ENCODE peak calls at places on chromosomes 16 and 17, in five cellular contexts. P is EL; Z is stimulated activated naive CD8-positive, alpha-beta T cell treated with anti-CD3 and anti-CD28 coated beads, Interleukin-15, Interleukin-2, amounts not matched to agents 100 U/mL and 50 U/mL, for 24 hours; N is LHCN-M2; Q is AG08396. K is an unnamed sample.

GRCh38 chr17:45146166-45146565 is 2.1 kb upstream of the HEXIM1 start:
- DNase-seq in Z (no peak), Q (no peak), P (no peak), N (no peak), K (no peak)

GRCh38 chr16:67987460-67988160 is 7.3 kb upstream of the DPEP3 start:
- DNase-seq in N (no peak), Q (no peak), P (peak; percentile 66), Z (no peak), K (peak; percentile 70)

GRCh38 chr17:44348234-44348987 is 3.3 kb downstream of the GRN start:
- DNase-seq in Z (peak; percentile 34), P (peak; percentile 66), N (peak; percentile 66), Q (peak; percentile 73), K (peak; percentile 67)

GRCh38 chr16:90031186-90031930 is 12.1 kb upstream of the DBNDD1 start:
- DNase-seq in N (no peak), Q (no peak), P (peak; percentile 37), Z (no peak), K (no peak)

GRCh38 chr16:11327277-11328171 is 17.7 kb upstream of the RMI2 start:
- DNase-seq in N (no peak), Q (no peak), P (no peak), Z (no peak), K (no peak)

GRCh38 chr17:67819722-67820121 is 5.6 kb upstream of the BPTF start:
- DNase-seq in Z (no peak), Q (no peak), N (no peak), P (no peak), K (no peak)

GRCh38 chr17:34581446-34582184 is 2.2 kb downstream of the TMEM132E start:
- DNase-seq in N (no peak), Z (no peak), Q (no peak), P (no peak), K (no peak)

GRCh38 chr16:72240949-72241348 is 69.0 kb upstream of the PMFBP1 start:
- DNase-seq in Z (no peak), N (no peak), Q (no peak), P (no peak), K (no peak)

GRCh38 chr16:471353-472198 is 46.1 kb downstream of the RAB11FIP3 start:
- DNase-seq in P (peak; percentile 12), Z (no peak), Q (peak; percentile 81), N (peak; percentile 78), K (peak; percentile 92)

GRCh38 chr17:39158623-39159022 is 7.2 kb upstream of the PLXDC1 start:
- DNase-seq in N (no peak), Q (no peak), Z (no peak), P (no peak), K (no peak)

GRCh38 chr17:45429338-45430005 is 3.2 kb downstream of the ARHGAP27 start:
- DNase-seq in Q (no peak), N (no peak), Z (no peak), P (no peak), K (no peak)

GRCh38 chr16:69393898-69394849 is 8.4 kb upstream of the TERF2 start:
- DNase-seq in N (no peak), P (no peak), Q (no peak), Z (no peak), K (no peak)

GRCh38 chr16:77975942-77976341 is 46.4 kb upstream of the CLEC3A start:
- DNase-seq in Q (no peak), N (no peak), Z (no peak), P (no peak), K (no peak)

GRCh38 chr16:29645699-29646187 is 17.3 kb upstream of the SPN start:
- DNase-seq in Z (no peak), P (peak; percentile 19), N (peak; percentile 46), Q (no peak), K (peak; percentile 17)

GRCh38 chr17:1518410-1518809 is 2.0 kb upstream of the INPP5K start:
- DNase-seq in Z (no peak), Q (no peak), P (no peak), N (peak; percentile 73), K (peak; percentile 90)

GRCh38 chr17:78144736-78145641 is 1.2 kb upstream of the C17orf99 start:
- DNase-seq in P (no peak), Q (no peak), Z (no peak), N (no peak), K (no peak)

GRCh38 chr17:12231027-12231682 is 210.5 kb downstream of the MAP2K4 start:
- DNase-seq in P (peak; percentile 33), N (no peak), Q (peak; percentile 70), Z (no peak), K (no peak)

GRCh38 chr16:7366041-7366440 is 33.4 kb downstream of the RBFOX1 start:
- DNase-seq in Z (no peak), P (no peak), N (no peak), Q (no peak), K (no peak)

GRCh38 chr17:42913527-42913926 is 12.9 kb downstream of the G6PC1 start:
- DNase-seq in N (no peak), P (no peak), Q (peak; percentile 14), Z (no peak), K (peak; percentile 6)

GRCh38 chr16:14564881-14565687 is 65.0 kb downstream of the PARN start:
- DNase-seq in P (peak; percentile 4), N (peak; percentile 28), Q (no peak), Z (no peak), K (peak; percentile 9)

GRCh38 chr17:78925662-78926555 is 722 bp upstream of the TIMP2 start:
- DNase-seq in P (peak; percentile 92), Q (peak; percentile 90), N (peak; percentile 52), Z (no peak), K (peak; percentile 41)

GRCh38 chr17:48262982-48263586 is 155.5 kb downstream of the SNX11 start:
- DNase-seq in Q (no peak), N (peak; percentile 37), P (no peak), Z (no peak), K (no peak)

GRCh38 chr16:67431805-67432476 is 1.0 kb downstream of the HSD11B2 start:
- DNase-seq in Z (no peak), N (no peak), P (no peak), Q (peak; percentile 14), K (peak; percentile 74)

GRCh38 chr17:45149669-45150603 is 1.7 kb downstream of the HEXIM1 start:
- DNase-seq in N (peak; percentile 51), P (peak; percentile 59), Q (no peak), Z (peak; percentile 55), K (peak; percentile 63)

GRCh38 chr17:75826561-75827290 is 17.5 kb downstream of the UNC13D start:
- DNase-seq in P (no peak), N (no peak), Z (no peak), Q (no peak), K (no peak)

GRCh38 chr17:32461853-32462617 is 17.7 kb downstream of the PSMD11 start:
- DNase-seq in Z (peak; percentile 77), Q (no peak), P (peak; percentile 61), N (peak; percentile 54), K (peak; percentile 60)

GRCh38 chr17:35286120-35286781 is 43.4 kb downstream of the SLFN5 start:
- DNase-seq in Q (no peak), Z (no peak), P (no peak), N (no peak), K (no peak)

GRCh38 chr17:50268632-50269287 is 5.5 kb upstream of the TMEM92 start:
- DNase-seq in Z (no peak), N (no peak), Q (peak; percentile 8), P (no peak), K (no peak)

GRCh38 chr17:5464717-5465507 is 3.9 kb downstream of the DHX33 start:
- DNase-seq in Q (no peak), P (no peak), N (no peak), Z (no peak), K (no peak)